ENCODE peak calls at places on chromosomes 2 and 18, in nine cellular contexts. U is mesenteric fat pad; X is activated effector memory CD4-positive, alpha-beta T cell treated with Interleukin-2 at 50 U/mL for 16 hours; L is WERI-Rb-1; W is H54; O is NCI-H1092 treated with DMSO at 0.1 percent for 48 hours; I is activated T-helper 9 cell treated with anti-CD3 and anti-CD28 coated beads, Interleukin-2, amount 50 U/mL, for 16 hours; E is esophagus muscularis mucosa; D is GM13976. T is an unnamed sample.
A peak's percentile ranks its signal among the peaks of the same experiment; 100 is the strongest.

GRCh38 chr2:239098288-239098970 is 250.5 kb downstream of the TWIST2 start:
- DNase-seq in U (no peak), X (no peak), L (no peak), W (no peak), O (no peak), I (no peak), E (no peak), D (no peak), T (no peak)

GRCh38 chr2:211623096-211623495 is 915.5 kb downstream of the ERBB4 start:
- DNase-seq in U (no peak), X (no peak), L (no peak), W (no peak), O (no peak), I (no peak), E (no peak), D (no peak), T (no peak)

GRCh38 chr2:30208453-30208852 is 22.9 kb upstream of the LBH start:
- DNase-seq in U (peak; percentile 51), X (no peak), L (peak; percentile 74), W (peak; percentile 51), O (peak; percentile 24), I (no peak), E (no peak), D (peak; percentile 53), T (peak; percentile 44)

GRCh38 chr18:24632158-24632988 is 171.9 kb downstream of the HRH4 start:
- DNase-seq in U (no peak), X (no peak), L (peak; percentile 41), W (no peak), O (peak; percentile 92), I (no peak), E (peak; percentile 81), D (no peak), T (peak; percentile 56)

GRCh38 chr2:100742884-100743283 is 77.1 kb upstream of the NPAS2 start:
- DNase-seq in U (no peak), X (no peak), L (no peak), W (no peak), O (no peak), I (no peak), E (peak; percentile 47), D (no peak), T (no peak)

GRCh38 chr2:180876506-180876905 is 103.9 kb upstream of the UBE2E3 start:
- DNase-seq in U (no peak), X (no peak), L (no peak), W (no peak), O (no peak), I (no peak), E (no peak), D (no peak), T (no peak)

GRCh38 chr2:131030478-131030971 is 62.7 kb downstream of the FAM168B start:
- DNase-seq in U (peak; percentile 73), X (no peak), L (no peak), W (no peak), O (no peak), I (no peak), E (no peak), D (no peak), T (peak; percentile 72)

GRCh38 chr18:3397031-3397750 is 52.8 kb upstream of the TGIF1 start:
- DNase-seq in U (no peak), X (no peak), L (no peak), W (no peak), O (no peak), I (no peak), E (no peak), D (no peak), T (no peak)

GRCh38 chr18:79785831-79786230 is 11.9 kb upstream of the KCNG2 start:
- DNase-seq in U (peak; percentile 75), X (no peak), L (no peak), W (no peak), O (no peak), I (no peak), E (no peak), D (no peak), T (no peak)

GRCh38 chr2:35929551-35929950 is 426.0 kb upstream of the CRIM1 start:
- DNase-seq in U (no peak), X (no peak), L (no peak), W (no peak), O (no peak), I (no peak), E (no peak), D (no peak), T (no peak)

GRCh38 chr2:201880620-201881381 is 74.5 kb downstream of the CDK15 start:
- DNase-seq in U (no peak), X (no peak), L (no peak), W (no peak), O (no peak), I (no peak), E (no peak), D (no peak), T (no peak)

GRCh38 chr2:44169155-44169898 is 652 bp downstream of the PPM1B start:
- DNase-seq in U (no peak), X (peak; percentile 38), L (peak; percentile 38), W (peak; percentile 24), O (peak; percentile 13), I (peak; percentile 18), E (no peak), D (peak; percentile 54), T (peak; percentile 14)

GRCh38 chr2:136423516-136423996 is 305.6 kb upstream of the CXCR4 start:
- DNase-seq in U (no peak), X (peak; percentile 70), L (peak; percentile 81), W (peak; percentile 19), O (peak; percentile 69), I (peak; percentile 66), E (peak; percentile 92), D (peak; percentile 86), T (peak; percentile 67)

GRCh38 chr18:42112657-42113420 is 157.8 kb downstream of the PIK3C3 start:
- DNase-seq in U (no peak), X (no peak), L (no peak), W (no peak), O (no peak), I (no peak), E (no peak), D (no peak), T (no peak)

GRCh38 chr2:28639836-28640235 is 111.8 kb upstream of the PPP1CB start:
- DNase-seq in U (peak; percentile 64), X (no peak), L (no peak), W (no peak), O (no peak), I (no peak), E (no peak), D (peak; percentile 43), T (peak; percentile 64)

GRCh38 chr2:133666621-133667020 is 98.4 kb upstream of the NCKAP5 start:
- DNase-seq in U (no peak), X (no peak), L (no peak), W (no peak), O (no peak), I (no peak), E (no peak), D (no peak), T (no peak)

GRCh38 chr2:223613017-223613950 is 11.1 kb upstream of the SCG2 start:
- DNase-seq in U (no peak), X (no peak), L (no peak), W (peak; percentile 90), O (peak; percentile 87), I (no peak), E (peak; percentile 95), D (no peak), T (peak; percentile 88)

GRCh38 chr2:108534577-108535379 is 508 bp downstream of the LIMS1 start:
- DNase-seq in U (no peak), X (peak; percentile 13), L (peak; percentile 41), W (peak; percentile 27), O (peak; percentile 28), I (peak; percentile 30), E (no peak), D (no peak), T (peak; percentile 23)

GRCh38 chr2:71576541-71576940 is 123.2 kb downstream of the DYSF start:
- DNase-seq in U (no peak), X (no peak), L (no peak), W (no peak), O (no peak), I (no peak), E (no peak), D (no peak), T (no peak)

GRCh38 chr2:19357383-19358241 is 811 bp downstream of the OSR1 start:
- DNase-seq in U (no peak), X (no peak), L (no peak), W (no peak), O (no peak), I (no peak), E (peak; percentile 91), D (peak; percentile 40), T (no peak)

T was measured in DMS153.